ENCODE peak calls at places on chromosomes 13 and 19, in seven cellular contexts. N is lower lobe of right lung, F is PC-9, J is spleen, M is A673, L is transverse colon, S is tibial nerve. K is an unnamed sample.

GRCh38 chr13:74135306-74136088 is 1.3 kb upstream of the KLF12 start:
- DNase-seq in L (peak; percentile 78), J (peak; percentile 92), M (peak; percentile 58), N (peak; percentile 66), S (peak; percentile 30), F (peak; percentile 66), K (peak; percentile 83)

GRCh38 chr13:80337706-80338105 is 3.2 kb downstream of the SPRY2 start:
- DNase-seq in F (no peak), M (no peak), S (no peak), J (no peak), L (no peak), N (no peak), K (no peak)

GRCh38 chr13:33639158-33639557 is 178.8 kb upstream of the RFC3 start:
- DNase-seq in F (no peak), J (no peak), L (peak; percentile 22), S (no peak), M (no peak), N (no peak), K (peak; percentile 74)

GRCh38 chr13:49563513-49563912 is 21.8 kb downstream of the RCBTB1 start:
- DNase-seq in L (no peak), M (peak; percentile 35), N (no peak), F (no peak), J (no peak), S (no peak), K (no peak)

GRCh38 chr13:101916108-101916757 is 463.8 kb downstream of the ITGBL1 start:
- DNase-seq in M (peak; percentile 61), L (no peak), F (no peak), J (no peak), N (no peak), S (no peak), K (no peak)

GRCh38 chr19:18364826-18365528 is 21.0 kb upstream of the GDF15 start:
- DNase-seq in S (no peak), F (peak; percentile 79), N (peak; percentile 78), J (no peak), M (peak; percentile 96), L (peak; percentile 90), K (no peak)

GRCh38 chr13:102139626-102140025 is 262.2 kb downstream of the FGF14 start:
- DNase-seq in F (no peak), J (no peak), M (no peak), N (no peak), S (no peak), L (no peak), K (no peak)

GRCh38 chr19:13095393-13095784 is 7.3 kb downstream of the LYL1 start:
- DNase-seq in N (no peak), M (no peak), J (peak; percentile 94), L (no peak), F (no peak), S (no peak), K (no peak)

GRCh38 chr19:6048348-6048747 is 62.0 kb downstream of the RFX2 start:
- DNase-seq in N (no peak), J (no peak), L (no peak), S (no peak), F (no peak), M (no peak), K (peak; percentile 72)

GRCh38 chr13:98484289-98485219 is 92.4 kb downstream of the STK24 start:
- DNase-seq in M (peak; percentile 86), S (no peak), J (peak; percentile 84), F (peak; percentile 94), L (peak; percentile 90), N (peak; percentile 90), K (peak; percentile 94)

GRCh38 chr13:75704194-75704941 is 68.2 kb downstream of the LMO7 start:
- DNase-seq in F (no peak), J (no peak), S (no peak), M (no peak), L (no peak), N (no peak), K (no peak)

GRCh38 chr13:31903072-31903815 is 128.3 kb upstream of the FRY start:
- DNase-seq in N (no peak), L (no peak), S (no peak), J (no peak), M (no peak), F (no peak), K (no peak)

GRCh38 chr19:7395793-7396192 is 47.1 kb downstream of the ARHGEF18 start:
- DNase-seq in M (no peak), L (no peak), N (no peak), J (no peak), F (no peak), S (no peak), K (no peak)

GRCh38 chr19:38719761-38720558 is 24.3 kb downstream of the CAPN12 start:
- DNase-seq in J (no peak), L (no peak), F (peak; percentile 81), S (no peak), N (no peak), M (no peak), K (no peak)

GRCh38 chr19:29694669-29695627 is 20.1 kb downstream of the C19orf12 start:
- DNase-seq in N (peak; percentile 85), F (peak; percentile 47), J (peak; percentile 95), M (peak; percentile 67), S (peak; percentile 79), L (peak; percentile 85), K (peak; percentile 93)

GRCh38 chr19:58519087-58519354 is 589 bp downstream of the ZBTB45 start:
- DNase-seq in S (peak; percentile 39), F (peak; percentile 59), L (peak; percentile 70), N (peak; percentile 74), M (peak; percentile 91), J (no peak), K (no peak)

GRCh38 chr19:18342090-18342632 is 1.8 kb downstream of the PGPEP1 start:
- DNase-seq in L (no peak), M (no peak), N (no peak), F (no peak), J (no peak), S (no peak), K (no peak)

GRCh38 chr13:35771898-35772297 is 295.4 kb upstream of the MAB21L1 start:
- DNase-seq in L (no peak), S (no peak), N (no peak), M (no peak), F (peak; percentile 50), J (no peak), K (no peak)

GRCh38 chr13:95833713-95834112 is 156.8 kb downstream of the DNAJC3 start:
- DNase-seq in M (peak; percentile 11), N (no peak), J (no peak), S (no peak), L (no peak), F (no peak), K (no peak)

GRCh38 chr13:26061947-26062346 is 10.1 kb upstream of the SHISA2 start:
- DNase-seq in J (no peak), S (no peak), N (no peak), L (no peak), F (no peak), M (no peak), K (no peak)

GRCh38 chr13:45331981-45332830 is 8.8 kb downstream of the TPT1 start:
- DNase-seq in L (no peak), S (no peak), F (peak; percentile 49), J (no peak), M (peak; percentile 85), N (no peak), K (no peak)

GRCh38 chr13:52906122-52906903 is 57.9 kb upstream of the PCDH8 start:
- DNase-seq in L (no peak), M (no peak), S (no peak), J (no peak), N (no peak), F (no peak), K (no peak)

GRCh38 chr13:32228330-32229041 is 86.7 kb downstream of the ZAR1L start:
- DNase-seq in M (no peak), N (no peak), S (no peak), L (no peak), F (no peak), J (no peak), K (no peak)

GRCh38 chr13:91017031-91017668 is 330.3 kb upstream of the MIR17HG start:
- DNase-seq in F (peak; percentile 45), N (peak; percentile 37), L (no peak), S (no peak), J (no peak), M (peak; percentile 75), K (no peak)

GRCh38 chr13:72246396-72246795 is 379.4 kb upstream of the DACH1 start:
- DNase-seq in M (no peak), N (no peak), S (no peak), F (no peak), L (no peak), J (no peak), K (no peak)

GRCh38 chr19:34687348-34687747 is 9.9 kb downstream of the ZNF302 start:
- DNase-seq in M (no peak), L (no peak), J (no peak), N (no peak), F (no peak), S (no peak), K (no peak)

GRCh38 chr19:40610396-40611064 is 9.4 kb downstream of the LTBP4 start:
- DNase-seq in M (no peak), F (no peak), L (peak; percentile 73), S (no peak), J (peak; percentile 92), N (peak; percentile 85), K (peak; percentile 90)

GRCh38 chr13:98496966-98497365 is 79.9 kb downstream of the STK24 start:
- DNase-seq in J (peak; percentile 62), F (no peak), S (no peak), N (no peak), M (no peak), L (no peak), K (peak; percentile 74)

GRCh38 chr13:61358599-61358998 is 57.0 kb downstream of the PCDH20 start:
- DNase-seq in F (no peak), J (no peak), L (no peak), N (no peak), M (no peak), S (no peak), K (no peak)

GRCh38 chr19:43784981-43785808 is 4.4 kb upstream of the KCNN4 start:
- DNase-seq in S (no peak), J (peak; percentile 84), F (peak; percentile 86), L (peak; percentile 70), M (peak; percentile 70), N (peak; percentile 71), K (no peak)
- H3K27ac ChIP-seq in S (no peak overlapping the region), J (no peak overlapping the region), F (peak overlapping the region; percentile 70), L (peak overlapping the region; percentile 51), M (no peak overlapping the region), N (no peak overlapping the region), K (peak overlapping the region; percentile 55)

GRCh38 chr13:22427041-22427440 is 753.7 kb upstream of the SGCG start:
- DNase-seq in N (no peak), M (no peak), J (no peak), F (no peak), S (no peak), L (no peak), K (no peak)
- H3K27ac ChIP-seq in N (no peak overlapping the region), M (no peak overlapping the region), J (no peak overlapping the region), F (no peak overlapping the region), S (no peak overlapping the region), L (no peak overlapping the region), K (no peak overlapping the region)

GRCh38 chr19:1145635-1146417 is 28.2 kb downstream of the SBNO2 start:
- DNase-seq in N (no peak), F (no peak), J (no peak), L (no peak), M (no peak), S (no peak), K (no peak)
- H3K27ac ChIP-seq in N (no peak overlapping the region), F (no peak overlapping the region), J (no peak overlapping the region), L (no peak overlapping the region), M (no peak overlapping the region), S (no peak overlapping the region), K (no peak overlapping the region)

DNA sequence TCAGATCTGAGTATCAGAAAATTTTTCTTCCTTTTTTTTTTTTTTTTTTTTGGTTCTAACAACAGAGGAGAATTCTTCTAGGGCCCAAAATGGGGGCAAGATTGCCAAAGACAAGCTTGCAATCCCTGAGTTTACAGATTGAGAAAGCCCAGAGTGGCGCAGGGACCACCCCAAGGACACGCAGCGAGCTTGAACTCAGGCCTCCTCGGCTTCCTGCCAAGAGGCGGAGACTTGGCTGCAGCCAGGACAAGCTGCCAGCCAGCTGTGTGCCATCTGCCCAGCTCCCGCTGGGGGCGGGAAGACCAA is 508 bp upstream of the MRPL34 start:
- DNase-seq in S (no peak), M (no peak), F (no peak), L (no peak), N (peak; percentile 98), J (no peak), K (no peak)
- H3K27ac ChIP-seq in S (peak overlapping the region; percentile 81), M (peak overlapping the region; percentile 42), F (no peak overlapping the region), L (peak overlapping the region; percentile 96), N (peak overlapping the region; percentile 84), J (peak overlapping the region; percentile 90), K (peak overlapping the region; percentile 92)

K was measured in suprapubic skin.